ENCODE peak calls at places on chromosome 10, in seven cellular contexts. Y is A549, A is Peyer's patch, V is stomach, W is ovary, Q is heart left ventricle, L is body of pancreas. M is an unnamed sample.
A peak's percentile ranks its signal among the peaks of the same experiment; 100 is the strongest.

GRCh38 chr10:79052311-79053080 is 16.3 kb upstream of the ZMIZ1 start:
- DNase-seq in L (peak; percentile 43), V (peak; percentile 47), W (peak; percentile 20), A (peak; percentile 48), Y (peak; percentile 36), Q (peak; percentile 18), M (peak; percentile 8)

GRCh38 chr10:109899578-109900355 is 23.5 kb downstream of the XPNPEP1 start:
- DNase-seq in Y (no peak), W (no peak), A (no peak), V (no peak), Q (no peak), L (peak; percentile 39), M (peak; percentile 59)

GRCh38 chr10:30820282-30820991 is 190.9 kb upstream of the LYZL2 start:
- DNase-seq in Y (no peak), L (no peak), Q (no peak), V (no peak), A (no peak), W (no peak), M (no peak)

GRCh38 chr10:5625992-5626777 is 40.2 kb downstream of the ASB13 start:
- DNase-seq in A (no peak), Y (no peak), Q (no peak), L (peak; percentile 97), V (peak; percentile 87), W (no peak), M (no peak)

GRCh38 chr10:124322191-124322980 is 96.3 kb downstream of the OAT start:
- DNase-seq in V (no peak), Y (no peak), A (peak; percentile 42), Q (no peak), L (no peak), W (peak; percentile 25), M (no peak)

GRCh38 chr10:44578271-44578670 is 193.4 kb upstream of the CXCL12 start:
- DNase-seq in W (no peak), Y (no peak), A (no peak), L (no peak), Q (no peak), V (no peak), M (no peak)

GRCh38 chr10:74223755-74224530 is 72.9 kb downstream of the ADK start:
- DNase-seq in A (no peak), Y (peak; percentile 68), L (no peak), Q (no peak), W (no peak), V (no peak), M (no peak)

GRCh38 chr10:97701438-97702064 is 12.0 kb upstream of the MARVELD1 start:
- DNase-seq in V (peak; percentile 56), Q (no peak), L (peak; percentile 70), Y (peak; percentile 74), A (no peak), W (no peak), M (peak; percentile 70)

GRCh38 chr10:124624456-124624855 is 119.7 kb downstream of the FAM53B start:
- DNase-seq in Q (no peak), A (no peak), Y (no peak), W (no peak), V (no peak), L (no peak), M (no peak)

GRCh38 chr10:97119058-97119832 is 66.5 kb downstream of the SLIT1 start:
- DNase-seq in L (no peak), Y (no peak), W (no peak), V (no peak), A (no peak), Q (no peak), M (no peak)

GRCh38 chr10:29646960-29647431 is 12.2 kb upstream of the SVIL start:
- DNase-seq in A (no peak), L (no peak), V (no peak), Q (no peak), Y (no peak), W (no peak), M (peak; percentile 42)

GRCh38 chr10:75532253-75532924 is 101.0 kb downstream of the LRMDA start:
- DNase-seq in V (no peak), L (no peak), W (no peak), Y (peak; percentile 51), A (no peak), Q (no peak), M (no peak)

GRCh38 chr10:27893320-27894014 is 105.4 kb downstream of the ODAD2 start:
- DNase-seq in W (no peak), L (no peak), A (no peak), Q (no peak), V (no peak), Y (no peak), M (no peak)

GRCh38 chr10:31745612-31746376 is 182.8 kb downstream of the ARHGAP12 start:
- DNase-seq in Q (no peak), A (no peak), W (no peak), Y (peak; percentile 41), L (no peak), V (no peak), M (no peak)

GRCh38 chr10:124646483-124647352 is 97.5 kb downstream of the FAM53B start:
- DNase-seq in W (peak; percentile 91), Q (peak; percentile 88), A (peak; percentile 89), Y (peak; percentile 38), L (peak; percentile 64), V (peak; percentile 88), M (peak; percentile 86)

GRCh38 chr10:96758423-96758822 is 38.1 kb upstream of the PIK3AP1 start:
- DNase-seq in L (no peak), Y (no peak), Q (no peak), W (no peak), A (no peak), V (no peak), M (no peak)

GRCh38 chr10:99232357-99232999 is 3.2 kb downstream of the HPSE2 start:
- DNase-seq in L (no peak), A (peak; percentile 54), Q (no peak), Y (no peak), W (no peak), V (no peak), M (no peak)

GRCh38 chr10:103678104-103678526 is 177.3 kb downstream of the SH3PXD2A start:
- DNase-seq in Q (peak; percentile 91), Y (no peak), A (no peak), V (peak; percentile 71), W (peak; percentile 94), L (peak; percentile 67), M (peak; percentile 93)

GRCh38 chr10:51832652-51833383 is 133.4 kb upstream of the CSTF2T start:
- DNase-seq in W (no peak), Y (peak; percentile 57), Q (no peak), L (no peak), A (no peak), V (no peak), M (no peak)

GRCh38 chr10:89702121-89702480 is 711 bp downstream of the KIF20B start:
- DNase-seq in Y (no peak), L (no peak), Q (no peak), V (no peak), A (no peak), W (no peak), M (no peak)

GRCh38 chr10:119406888-119407777 is 135.4 kb downstream of the RGS10 start:
- DNase-seq in V (no peak), L (no peak), A (no peak), W (no peak), Y (no peak), Q (no peak), M (no peak)

DNA sequence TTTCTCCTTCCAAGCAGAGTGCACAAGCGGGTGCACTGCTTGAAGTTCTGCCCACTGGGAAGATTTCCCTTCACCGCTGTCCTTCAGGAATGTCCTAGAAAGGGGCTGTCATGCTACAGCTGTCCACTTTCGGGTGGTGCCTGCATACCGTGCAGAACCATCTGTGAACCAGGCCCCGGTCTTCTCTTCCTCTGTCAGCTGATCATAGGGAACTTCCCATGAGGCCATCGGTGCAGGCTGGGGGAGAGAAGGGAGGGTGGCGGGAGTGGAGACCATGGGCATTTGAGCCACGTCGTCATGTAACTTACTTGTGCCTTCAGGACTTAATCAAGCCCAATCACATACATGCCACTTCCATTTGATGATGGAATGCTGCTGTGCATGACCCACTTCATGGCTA is 111.6 kb downstream of the NKX6-2 start:
- DNase-seq in W (no peak), V (no peak), Y (no peak), L (peak; percentile 4), Q (no peak), A (peak; percentile 15), M (no peak)
- TF ChIP-seq POLR2A in W (no peak), V (no peak), Y (no peak), L (no peak), Q (no peak), A (no peak), M (no peak)

GRCh38 chr10:101694056-101694673 is 805 bp downstream of the FBXW4 start:
- DNase-seq in L (peak; percentile 72), V (peak; percentile 72), W (peak; percentile 78), A (peak; percentile 82), Y (peak; percentile 76), Q (peak; percentile 78), M (peak; percentile 61)

GRCh38 chr10:101696632-101697031 is 1.7 kb upstream of the FBXW4 start:
- DNase-seq in W (no peak), L (no peak), V (no peak), Y (no peak), Q (no peak), A (no peak), M (no peak)

GRCh38 chr10:101693701-101694055 is 1.3 kb downstream of the FBXW4 start:
- DNase-seq in Y (peak; percentile 61), Q (no peak), A (no peak), W (no peak), V (no peak), L (peak; percentile 16), M (no peak)

GRCh38 chr10:101695404-101695732 is 398 bp upstream of the FBXW4 start:
- DNase-seq in V (no peak), A (no peak), W (no peak), L (no peak), Q (no peak), Y (no peak), M (no peak)

GRCh38 chr10:101694674-101695403 is at the start of gene FBXW4:
- DNase-seq in A (peak; percentile 86), Y (peak; percentile 61), L (peak; percentile 56), Q (peak; percentile 85), W (peak; percentile 67), V (peak; percentile 68), M (peak; percentile 27)
- TF ChIP-seq POLR2A in A (peak; percentile 90), Y (peak; percentile 77), L (peak; percentile 72), Q (peak; percentile 23), W (no peak), V (no peak), M (peak; percentile 32)

GRCh38 chr10:112446855-112447691 is at the start of the genes VTI1A and ZDHHC6:
- DNase-seq in V (peak; percentile 85), L (peak; percentile 79), W (peak; percentile 89), Q (peak; percentile 90), A (peak; percentile 89), Y (peak; percentile 89), M (peak; percentile 81)
- TF ChIP-seq POLR2A in V (no peak), L (peak; percentile 87), W (peak; percentile 62), Q (no peak), A (peak; percentile 70), Y (peak; percentile 93), M (peak; percentile 39)

GRCh38 chr10:78038791-78039547 is 5.3 kb downstream of the RPS24 start:
- DNase-seq in Y (no peak), L (no peak), A (no peak), Q (no peak), W (no peak), V (no peak), M (no peak)
- TF ChIP-seq POLR2A in Y (no peak), L (no peak), A (no peak), Q (no peak), W (no peak), V (no peak), M (no peak)

GRCh38 chr10:59257224-59257623 is 80.8 kb downstream of the PHYHIPL start:
- DNase-seq in L (no peak), Y (no peak), Q (no peak), A (no peak), W (no peak), V (no peak), M (no peak)
- TF ChIP-seq POLR2A in L (no peak), Y (no peak), Q (no peak), A (no peak), W (no peak), V (no peak), M (no peak)

GRCh38 chr10:126581648-126582046 is 88.8 kb downstream of the C10orf90 start:
- DNase-seq in V (no peak), A (no peak), Y (no peak), Q (no peak), L (no peak), W (no peak), M (no peak)
- TF ChIP-seq POLR2A in V (no peak), A (no peak), Y (no peak), Q (no peak), L (no peak), W (no peak), M (no peak)

M was measured in uterus.